ENCODE peak calls at places on chromosomes 16 and 17, in six cellular contexts. D, V, O, S, F and E are unnamed samples.

GRCh38 chr16:4272114-4272954 is 489 bp downstream of the TFAP4 start:
- DNase-seq in D (peak), V (peak), O (peak), S (peak), F (peak), E (no peak)

GRCh38 chr17:12566281-12567002 is 99.2 kb upstream of the MYOCD start:
- DNase-seq in D (no peak), V (no peak), O (no peak), S (no peak), F (no peak), E (no peak)

GRCh38 chr17:68422821-68423220 is 34.5 kb downstream of the WIPI1 start:
- DNase-seq in D (no peak), V (no peak), O (no peak), S (no peak), F (no peak), E (no peak)

GRCh38 chr17:78227455-78227916 is 3.9 kb upstream of the TMEM235 start:
- DNase-seq in D (no peak), V (no peak), O (no peak), S (no peak), F (peak), E (no peak)

GRCh38 chr16:11691771-11692170 is 23.5 kb downstream of the SNN start:
- DNase-seq in D (no peak), V (no peak), O (no peak), S (no peak), F (no peak), E (no peak)

GRCh38 chr17:80755650-80756405 is 211.2 kb downstream of the RPTOR start:
- DNase-seq in D (no peak), V (no peak), O (no peak), S (no peak), F (no peak), E (no peak)

GRCh38 chr17:43721537-43722268 is 36.9 kb downstream of the SOST start:
- DNase-seq in D (no peak), V (no peak), O (no peak), S (no peak), F (peak), E (no peak)

GRCh38 chr17:49889500-49889899 is 41.6 kb upstream of the TAC4 start:
- DNase-seq in D (no peak), V (no peak), O (no peak), S (no peak), F (no peak), E (no peak)